ENCODE peak calls at places on chromosomes 11 and 22, in six cellular contexts. V is lower lobe of right lung, O is GM13977, Z is HS-27A, T is HCEC 1CT, H is pancreas. Y is an unnamed sample.

GRCh38 chr11:63738720-63739360 is 29.7 kb downstream of the ZFTA start:
- DNase-seq in V (peak), O (peak), Z (peak), T (peak), H (peak), Y (peak)

GRCh38 chr11:68173926-68174325 is 39.2 kb downstream of the KMT5B start:
- DNase-seq in V (no peak), O (no peak), Z (no peak), T (no peak), H (no peak), Y (no peak)

GRCh38 chr11:106276859-106277436 is 199.5 kb downstream of the AASDHPPT start:
- DNase-seq in V (no peak), O (no peak), Z (no peak), T (peak), H (no peak), Y (no peak)

GRCh38 chr22:43905681-43906080 is 13.9 kb upstream of the PNPLA5 start:
- DNase-seq in V (no peak), O (no peak), Z (no peak), T (no peak), H (no peak), Y (no peak)

GRCh38 chr11:27204527-27204926 is 158.5 kb downstream of the CCDC34 start:
- DNase-seq in V (no peak), O (no peak), Z (no peak), T (peak), H (peak), Y (no peak)

GRCh38 chr11:116384407-116384806 is 388.4 kb downstream of the BUD13 start:
- DNase-seq in V (no peak), O (no peak), Z (no peak), T (no peak), H (no peak), Y (no peak)

GRCh38 chr22:46578824-46579561 is 41.2 kb upstream of the GRAMD4 start:
- DNase-seq in V (peak), O (no peak), Z (no peak), T (no peak), H (peak), Y (no peak)

GRCh38 chr22:20429254-20430100 is 8.1 kb downstream of the SCARF2 start:
- DNase-seq in V (peak), O (peak), Z (no peak), T (no peak), H (peak), Y (peak)

GRCh38 chr11:76910620-76911414 is 50.1 kb downstream of the ACER3 start:
- DNase-seq in V (no peak), O (no peak), Z (no peak), T (no peak), H (no peak), Y (no peak)

GRCh38 chr11:75706260-75706729 is 11.3 kb upstream of the MOGAT2 start:
- DNase-seq in V (peak), O (peak), Z (peak), T (peak), H (peak), Y (peak)

GRCh38 chr11:26231252-26231661 is 100.7 kb upstream of the ANO3 start:
- DNase-seq in V (no peak), O (no peak), Z (peak), T (peak), H (no peak), Y (no peak)

Y was measured in naive thymus-derived CD8-positive, alpha-beta T cell.